ENCODE peak calls at places on chromosome 19, in four cellular contexts. K is MCF 10A, E is colonic mucosa, D is ovary. N is an unnamed sample.

GRCh38 chr19:40221858-40222619 is 3.9 kb upstream of the TTC9B start:
- DNase-seq in D (peak; percentile 61), E (peak; percentile 78), K (peak; percentile 93), N (peak; percentile 82)

GRCh38 chr19:47471733-47472457 is at the start of gene SLC8A2:
- DNase-seq in D (peak; percentile 36), K (peak; percentile 56), E (peak; percentile 41), N (peak; percentile 72)

GRCh38 chr19:12792048-12792852 is 964 bp downstream of the JUNB start:
- DNase-seq in K (peak; percentile 63), E (peak; percentile 78), D (peak; percentile 76), N (peak; percentile 49)

GRCh38 chr19:28140201-28140600 is 1072.8 kb downstream of the UQCRFS1 start:
- DNase-seq in D (no peak), E (no peak), K (no peak), N (no peak)

GRCh38 chr19:45955905-45956608 is 17.6 kb downstream of the NOVA2 start:
- DNase-seq in E (no peak), D (no peak), K (peak; percentile 83), N (peak; percentile 73)

GRCh38 chr19:32811151-32811550 is 58.4 kb downstream of the SLC7A9 start:
- DNase-seq in D (no peak), K (no peak), E (no peak), N (no peak)

GRCh38 chr19:36460046-36460445 is 29.3 kb downstream of the ZNF566 start:
- DNase-seq in E (no peak), D (no peak), K (no peak), N (no peak)

GRCh38 chr19:11652056-11652455 is 54.8 kb downstream of the ZNF627 start:
- DNase-seq in E (no peak), D (no peak), K (no peak), N (no peak)

GRCh38 chr19:24054044-24054935 is 32.7 kb upstream of the ZNF254 start:
- DNase-seq in E (no peak), D (no peak), K (peak; percentile 96), N (no peak)

GRCh38 chr19:34263745-34264237 is 9.4 kb downstream of the GARRE1 start:
- DNase-seq in D (no peak), E (no peak), K (no peak), N (no peak)

GRCh38 chr19:35712529-35712909 is 5.3 kb upstream of the KMT2B start:
- DNase-seq in D (no peak), E (no peak), K (no peak), N (no peak)

GRCh38 chr19:55253264-55253663 is 5.6 kb downstream of the PPP6R1 start:
- DNase-seq in E (no peak), K (no peak), D (no peak), N (no peak)

GRCh38 chr19:22422220-22422619 is at the start of gene ZNF98:
- DNase-seq in K (no peak), E (no peak), D (no peak), N (no peak)

GRCh38 chr19:12867120-12868099 is 13.8 kb downstream of the DNASE2 start:
- DNase-seq in K (peak; percentile 19), D (peak; percentile 69), E (peak; percentile 71), N (no peak)

GRCh38 chr19:6238643-6239281 is 41.0 kb downstream of the MLLT1 start:
- DNase-seq in E (no peak), K (peak; percentile 79), D (peak; percentile 65), N (no peak)

GRCh38 chr19:13318190-13318589 is 168.0 kb downstream of the IER2 start:
- DNase-seq in K (no peak), E (no peak), D (no peak), N (no peak)

GRCh38 chr19:37903096-37903495 is 3.3 kb downstream of the WDR87 start:
- DNase-seq in E (no peak), K (no peak), D (no peak), N (no peak)

GRCh38 chr19:40284501-40285352 is at the start of gene AKT2:
- DNase-seq in E (no peak), K (no peak), D (peak; percentile 78), N (peak; percentile 79)

GRCh38 chr19:55347442-55348009 is 7.0 kb downstream of the COX6B2 start:
- DNase-seq in E (no peak), D (no peak), K (no peak), N (no peak)

GRCh38 chr19:10237702-10238101 is 6.6 kb upstream of the S1PR2 start:
- DNase-seq in K (no peak), E (no peak), D (no peak), N (no peak)

GRCh38 chr19:48403606-48404005 is 10.1 kb downstream of the GRIN2D start:
- DNase-seq in K (peak; percentile 48), D (no peak), E (peak; percentile 38), N (peak; percentile 61)

GRCh38 chr19:6221220-6221877 is 58.4 kb downstream of the MLLT1 start:
- DNase-seq in E (no peak), D (no peak), K (no peak), N (no peak)

GRCh38 chr19:12155324-12155723 is 1.2 kb downstream of the ZNF625 start:
- DNase-seq in K (no peak), E (no peak), D (no peak), N (no peak)

GRCh38 chr19:39500543-39500942 is 1.8 kb downstream of the DLL3 start:
- DNase-seq in E (no peak), D (no peak), K (no peak), N (no peak)

GRCh38 chr19:12872941-12873890 is 8.0 kb downstream of the DNASE2 start:
- DNase-seq in D (peak; percentile 65), K (peak; percentile 23), E (peak; percentile 79), N (peak; percentile 81)

GRCh38 chr19:12757544-12758274 is 6.1 kb downstream of the BEST2 start:
- DNase-seq in E (peak; percentile 67), D (peak; percentile 51), K (peak; percentile 72), N (peak; percentile 71)

GRCh38 chr19:29098863-29099481 is 114.0 kb downstream of the UQCRFS1 start:
- DNase-seq in E (peak; percentile 38), D (no peak), K (peak; percentile 13), N (peak; percentile 65)

GRCh38 chr19:30717381-30717780 is 345.2 kb downstream of the ZNF536 start:
- DNase-seq in E (no peak), D (no peak), K (no peak), N (no peak)

GRCh38 chr19:30718728-30719127 is 346.5 kb downstream of the ZNF536 start:
- DNase-seq in K (no peak), D (no peak), E (no peak), N (no peak)

GRCh38 chr19:30719991-30720329 is 347.8 kb downstream of the ZNF536 start:
- DNase-seq in K (no peak), E (no peak), D (peak; percentile 37), N (peak; percentile 3)

GRCh38 chr19:30718014-30718413 is 345.8 kb downstream of the ZNF536 start:
- DNase-seq in K (no peak), E (no peak), D (no peak), N (no peak)

DNA sequence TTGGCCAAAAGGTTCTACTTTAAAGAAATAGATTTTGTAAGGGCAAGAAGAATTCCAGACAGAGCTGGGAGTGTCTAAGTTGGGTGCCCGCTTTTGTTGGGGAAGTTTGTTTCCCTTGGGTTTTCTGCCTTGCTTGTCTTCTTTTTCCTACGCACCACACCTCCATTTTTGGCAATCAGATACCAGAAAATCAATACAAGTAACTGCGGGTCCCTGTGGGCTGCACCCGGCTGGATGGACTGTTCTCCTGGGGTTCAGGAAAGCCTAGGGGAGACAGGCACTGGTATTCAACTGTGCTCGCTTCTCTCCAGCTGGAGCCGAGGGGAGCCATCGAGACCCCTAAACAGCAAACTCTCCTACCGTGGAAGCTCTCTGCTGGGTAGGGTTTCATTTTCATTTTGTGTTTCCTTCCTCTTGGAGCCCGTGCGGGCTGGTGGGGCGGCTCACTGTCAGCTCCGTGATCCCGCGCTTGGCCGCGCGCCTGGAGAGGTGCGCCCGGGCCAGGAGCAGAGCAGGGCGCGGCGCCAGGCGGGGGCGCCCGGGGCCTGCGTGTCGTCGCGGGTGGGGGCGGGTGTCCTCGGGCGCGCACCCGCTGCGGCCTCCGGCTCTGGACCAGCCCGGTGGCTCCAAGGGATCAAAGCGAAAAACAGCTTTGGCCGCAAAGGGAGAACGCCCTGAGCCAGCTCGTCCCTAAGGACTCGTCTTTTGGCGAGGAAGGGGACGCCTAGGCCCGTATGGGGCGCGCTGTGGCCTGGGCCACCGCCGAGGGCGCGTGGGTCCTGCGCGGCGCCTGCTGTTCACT is 347.2 kb downstream of the ZNF536 start:
- DNase-seq in E (peak; percentile 44), D (peak; percentile 75), K (no peak), N (peak; percentile 38)
- TF ChIP-seq CTCF in E (no peak), D (no peak), K (no peak), N (no peak)

DNA sequence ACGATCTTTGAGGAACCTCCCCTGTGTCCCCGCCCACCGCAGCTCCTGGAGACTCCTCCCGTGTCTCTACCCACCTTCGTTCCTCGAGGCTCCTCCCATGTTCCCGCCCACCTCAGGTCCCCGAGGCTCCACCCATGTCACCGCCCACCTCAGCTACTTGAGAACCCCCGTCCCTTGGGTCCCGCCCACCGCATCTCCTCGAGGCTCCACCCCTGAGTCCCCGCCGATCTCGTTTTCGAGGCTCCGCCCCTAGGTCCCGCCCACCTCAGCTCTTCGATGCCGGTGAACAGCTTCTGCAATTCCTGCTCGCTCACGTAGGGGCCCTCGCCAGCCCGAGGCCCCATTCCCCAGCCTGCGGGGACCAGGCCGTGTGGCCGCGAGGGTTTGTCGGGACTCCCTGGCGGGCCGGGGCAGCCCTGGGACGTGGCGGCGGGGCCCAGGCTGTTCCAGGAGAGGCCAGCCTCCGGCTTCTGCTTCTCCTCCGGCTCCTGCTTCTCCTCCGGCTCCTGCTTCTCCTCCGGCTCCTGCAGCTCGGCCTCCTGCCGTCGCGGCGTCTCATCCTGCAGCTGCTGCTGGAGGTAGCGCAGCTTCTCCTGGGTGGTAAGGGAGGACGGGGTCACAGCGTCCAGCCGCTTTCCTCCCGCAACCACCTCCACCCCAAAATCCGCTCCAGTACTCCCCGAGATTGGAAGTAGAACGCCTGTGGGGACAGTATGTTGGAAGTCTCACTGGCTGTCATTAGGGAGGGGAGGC is 16.7 kb downstream of the TSKS start:
- DNase-seq in E (peak; percentile 42), K (no peak), D (peak; percentile 63), N (no peak)
- TF ChIP-seq CTCF in E (no peak), K (no peak), D (no peak), N (no peak)

DNA sequence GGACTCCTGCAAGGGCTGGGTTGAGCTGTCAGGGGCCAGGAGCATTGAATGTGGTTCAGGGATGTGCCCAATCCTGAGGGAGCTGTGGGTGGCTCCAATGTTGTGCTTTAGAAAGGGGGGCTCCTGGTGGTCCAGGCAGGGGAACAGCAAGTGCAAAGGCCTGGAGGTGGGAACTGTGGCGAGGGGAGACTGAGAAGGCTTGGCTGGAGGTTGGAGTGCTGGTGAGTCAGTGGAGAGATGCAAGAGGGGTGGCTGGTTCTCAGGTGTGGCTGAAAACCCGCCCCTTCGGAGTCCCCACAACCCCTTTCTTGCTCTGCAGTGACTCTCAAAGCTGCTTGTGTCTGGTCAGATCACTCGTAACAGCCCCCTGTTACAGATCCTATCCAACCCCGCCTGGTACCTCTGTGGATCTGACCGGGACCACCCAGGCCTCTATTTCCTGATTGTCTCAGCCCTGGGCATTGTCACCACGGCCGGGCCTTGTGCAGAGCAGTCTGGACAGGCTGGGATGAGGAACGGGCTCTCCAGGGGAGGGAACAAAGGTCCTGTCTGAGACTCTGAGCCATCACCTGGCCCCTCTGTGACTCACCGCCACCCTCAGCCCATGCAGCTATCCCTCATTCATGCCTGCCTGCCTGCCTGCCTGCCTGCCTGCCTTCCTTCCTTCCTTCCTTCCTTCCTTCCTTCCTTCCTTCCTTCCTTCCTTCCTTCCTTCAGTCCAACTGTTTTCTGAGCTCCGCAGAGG is 1.4 kb upstream of the KCNN1 start:
- DNase-seq in D (no peak), E (no peak), K (no peak), N (peak; percentile 20)
- TF ChIP-seq CTCF in D (no peak), E (no peak), K (no peak), N (no peak)

DNA sequence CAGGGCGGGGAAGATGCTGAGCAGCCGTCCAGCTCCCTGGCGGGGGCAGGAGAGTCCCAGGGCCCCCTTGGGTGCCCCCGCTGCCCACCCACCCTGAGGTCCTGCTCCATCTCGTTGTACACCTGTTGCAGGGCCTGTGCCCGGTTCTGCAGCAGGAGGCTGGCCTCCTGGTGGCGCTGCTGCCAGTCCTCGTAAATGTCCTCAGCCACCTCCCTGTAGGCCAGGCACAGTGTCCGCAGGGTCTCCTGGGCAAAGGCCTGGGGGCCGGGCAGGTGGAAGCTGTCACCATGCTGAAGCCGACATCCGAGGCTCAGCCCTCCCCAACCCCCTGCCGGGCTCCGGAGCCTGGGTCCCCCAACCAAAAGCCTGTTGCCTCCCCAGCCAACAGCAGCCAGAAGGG is 20.2 kb downstream of the ATP8B3 start:
- DNase-seq in D (no peak), K (no peak), E (no peak), N (no peak)
- TF ChIP-seq CTCF in D (no peak), K (no peak), E (no peak), N (no peak)